ENCODE peak calls at places on chromosomes 13 and 19, in eight cellular contexts. D, M, J, I, K, E, W and Z are unnamed samples.

GRCh38 chr13:59906413-59907027 is 257.2 kb downstream of the DIAPH3 start:
- DNase-seq in W (peak; percentile 65), E (peak; percentile 58), M (peak; percentile 33), D (no peak), J (no peak), K (no peak), I (no peak), Z (no peak)

GRCh38 chr13:46801831-46802230 is 4.9 kb upstream of the ESD start:
- DNase-seq in D (no peak), J (no peak), I (no peak), M (no peak), E (peak; percentile 13), W (no peak), K (no peak), Z (no peak)

GRCh38 chr19:32751066-32751465 is 31.5 kb downstream of the TDRD12 start:
- DNase-seq in W (no peak), D (no peak), I (no peak), E (no peak), M (no peak), K (no peak), J (no peak), Z (no peak)

GRCh38 chr13:37364024-37364423 is 234.5 kb downstream of the POSTN start:
- DNase-seq in W (peak; percentile 73), M (no peak), E (no peak), D (no peak), I (no peak), K (no peak), J (no peak), Z (no peak)

GRCh38 chr19:13693933-13694332 is 70.4 kb upstream of the MRI1 start:
- DNase-seq in E (no peak), D (no peak), I (no peak), K (no peak), J (no peak), W (no peak), M (no peak), Z (no peak)

GRCh38 chr13:84645196-84646071 is 763.2 kb upstream of the SLITRK1 start:
- DNase-seq in D (no peak), E (peak; percentile 71), W (peak; percentile 38), K (no peak), J (no peak), M (peak; percentile 3), I (no peak), Z (peak; percentile 24)

GRCh38 chr13:114106991-114107685 is 25.3 kb downstream of the RASA3 start:
- DNase-seq in W (no peak), E (no peak), I (no peak), D (peak; percentile 55), J (no peak), M (no peak), K (no peak), Z (no peak)

GRCh38 chr19:49591731-49592485 is 926 bp downstream of the PRR12 start:
- DNase-seq in J (no peak), W (peak; percentile 42), D (no peak), M (peak; percentile 74), K (peak; percentile 15), E (peak; percentile 26), I (no peak), Z (no peak)

GRCh38 chr19:12843999-12844732 is 5.9 kb downstream of the MAST1 start:
- DNase-seq in J (no peak), W (no peak), E (no peak), I (no peak), D (no peak), K (no peak), M (no peak), Z (no peak)

GRCh38 chr19:6744381-6745288 is 5.2 kb downstream of the TRIP10 start:
- DNase-seq in E (peak; percentile 87), I (no peak), K (peak; percentile 5), W (peak; percentile 92), M (no peak), D (peak; percentile 91), J (no peak), Z (no peak)

GRCh38 chr19:42140125-42140754 is 8.0 kb upstream of the POU2F2 start:
- DNase-seq in J (no peak), M (peak; percentile 74), E (peak; percentile 72), K (no peak), W (peak; percentile 82), D (no peak), I (no peak), Z (no peak)

GRCh38 chr19:46373573-46374359 is 26.9 kb downstream of the PPP5C start:
- DNase-seq in M (no peak), J (no peak), K (peak; percentile 16), I (no peak), E (peak; percentile 50), D (no peak), W (peak; percentile 40), Z (no peak)

GRCh38 chr19:9645466-9645865 is 24.4 kb upstream of the ZNF561 start:
- DNase-seq in W (no peak), E (no peak), J (no peak), K (no peak), D (no peak), I (no peak), M (peak; percentile 61), Z (no peak)

GRCh38 chr13:96252903-96253302 is 163.0 kb downstream of the HS6ST3 start:
- DNase-seq in W (no peak), I (no peak), J (no peak), D (no peak), E (no peak), M (no peak), K (no peak), Z (no peak)

GRCh38 chr13:111437856-111438547 is 117.6 kb downstream of the TEX29 start:
- DNase-seq in J (no peak), I (no peak), W (no peak), E (no peak), M (no peak), K (no peak), D (no peak), Z (no peak)